ENCODE peak calls at places on chromosomes 6 and 20, in four cellular contexts. N is pancreas, T is mucosa of descending colon, Y is fibroblast of lung. K is an unnamed sample.

GRCh38 chr6:6631526-6632276 is 43.2 kb downstream of the LY86 start:
- DNase-seq in N (no peak), T (no peak), Y (peak), K (peak)

GRCh38 chr6:10720229-10720959 is 2.5 kb upstream of the TMEM14C start:
- DNase-seq in N (peak), T (peak), Y (peak), K (no peak)

GRCh38 chr6:5670381-5670780 is 336.3 kb downstream of the NRN1 start:
- DNase-seq in N (no peak), T (no peak), Y (no peak), K (no peak)

GRCh38 chr6:54493138-54493537 is 184.9 kb downstream of the TINAG start:
- DNase-seq in N (no peak), T (no peak), Y (peak), K (no peak)

GRCh38 chr6:137589067-137589848 is 95.1 kb upstream of the OLIG3 start:
- DNase-seq in N (no peak), T (no peak), Y (peak), K (peak)

GRCh38 chr6:26329763-26330511 is 35.1 kb upstream of the BTN3A2 start:
- DNase-seq in N (no peak), T (peak), Y (peak), K (no peak)

GRCh38 chr6:43231735-43232450 is 2.6 kb upstream of the DNPH1 start:
- DNase-seq in N (no peak), T (no peak), Y (no peak), K (no peak)

GRCh38 chr20:60086936-60087562 is 128.8 kb downstream of the CDH26 start:
- DNase-seq in N (no peak), T (no peak), Y (no peak), K (no peak)

GRCh38 chr20:58570181-58570859 is 55.1 kb upstream of the APCDD1L start:
- DNase-seq in N (peak), T (peak), Y (peak), K (no peak)

GRCh38 chr20:58626076-58626475 is 25.0 kb upstream of the STX16 start:
- DNase-seq in N (no peak), T (no peak), Y (no peak), K (no peak)

GRCh38 chr6:53151676-53152075 is 3.0 kb upstream of the GCM1 start:
- DNase-seq in N (no peak), T (no peak), Y (no peak), K (no peak)

GRCh38 chr20:34536798-34537394 is 20.7 kb downstream of the DYNLRB1 start:
- DNase-seq in N (peak), T (peak), Y (peak), K (no peak)

GRCh38 chr6:135251416-135251815 is 70.3 kb downstream of the MYB start:
- DNase-seq in N (no peak), T (peak), Y (no peak), K (peak)

GRCh38 chr20:59586613-59587012 is 17.7 kb upstream of the PHACTR3 start:
- DNase-seq in N (no peak), T (no peak), Y (no peak), K (no peak)

GRCh38 chr6:137342607-137343186 is 123.5 kb upstream of the IFNGR1 start:
- DNase-seq in N (no peak), T (peak), Y (peak), K (no peak)

GRCh38 chr6:34350937-34351217 is 41.6 kb downstream of the NUDT3 start:
- DNase-seq in N (no peak), T (no peak), Y (no peak), K (no peak)

GRCh38 chr6:27237089-27237723 is 10.3 kb upstream of the PRSS16 start:
- DNase-seq in N (no peak), T (no peak), Y (peak), K (no peak)

GRCh38 chr6:91337967-91338366 is 751.1 kb upstream of the MAP3K7 start:
- DNase-seq in N (no peak), T (no peak), Y (no peak), K (no peak)

GRCh38 chr6:91341473-91341872 is 754.6 kb upstream of the MAP3K7 start:
- DNase-seq in N (no peak), T (no peak), Y (no peak), K (no peak)

DNA sequence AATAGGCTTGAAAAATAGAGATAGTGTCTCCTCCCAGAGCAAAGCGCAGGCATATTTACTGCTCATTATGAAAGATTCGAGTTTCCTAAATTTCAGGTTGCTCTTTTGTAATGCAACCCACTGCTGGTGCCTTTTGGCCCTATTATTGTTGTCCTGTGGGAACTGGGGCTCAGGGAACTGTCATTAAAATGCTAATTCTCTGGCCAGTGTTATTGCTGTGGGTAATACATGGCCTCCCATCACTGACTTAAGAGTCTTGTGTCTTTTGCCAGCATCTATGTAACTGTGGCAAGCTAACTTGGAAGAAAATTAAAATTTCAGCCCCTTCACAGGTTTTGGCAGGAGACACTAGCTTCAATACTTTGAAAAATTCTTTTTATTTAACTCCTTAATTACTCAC is 754.1 kb upstream of the MAP3K7 start:
- DNase-seq in N (no peak), T (no peak), Y (no peak), K (no peak)
- H3K4me3 ChIP-seq in N (no peak), T (no peak), Y (no peak), K (no peak)

DNA sequence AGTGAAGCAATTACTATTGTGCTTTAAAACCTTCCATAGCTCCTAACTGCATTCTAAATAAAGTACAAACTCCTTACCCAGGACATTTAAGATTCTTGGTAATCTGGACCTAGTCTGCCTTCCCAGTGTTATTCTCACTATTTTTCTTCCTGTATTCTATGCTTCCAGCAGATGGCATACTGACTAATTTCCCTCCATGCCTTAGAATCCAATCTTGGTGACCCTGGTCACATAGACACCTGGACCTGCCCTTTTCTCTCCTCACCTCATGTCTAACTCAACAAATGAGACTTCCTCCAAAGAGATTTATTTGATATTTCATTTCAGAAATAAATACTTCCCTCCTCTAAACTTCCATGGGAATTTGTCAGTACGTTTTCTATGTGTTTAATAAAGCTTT is 25.8 kb downstream of the ROS1 start:
- DNase-seq in N (no peak), T (no peak), Y (peak), K (no peak)
- TF ChIP-seq CTCF in N (no peak), T (no peak), Y (peak), K (peak)

GRCh38 chr6:166951670-166952060 is 4.7 kb downstream of the RNASET2 start:
- DNase-seq in N (no peak), T (no peak), Y (no peak), K (no peak)
- H3K4me3 ChIP-seq in N (no peak), T (no peak), Y (no peak), K (no peak)

GRCh38 chr20:45294003-45294368 is 12.7 kb upstream of the RBPJL start:
- DNase-seq in N (no peak), T (no peak), Y (no peak), K (no peak)
- TF ChIP-seq CTCF in N (no peak), T (no peak), Y (no peak), K (no peak)

DNA sequence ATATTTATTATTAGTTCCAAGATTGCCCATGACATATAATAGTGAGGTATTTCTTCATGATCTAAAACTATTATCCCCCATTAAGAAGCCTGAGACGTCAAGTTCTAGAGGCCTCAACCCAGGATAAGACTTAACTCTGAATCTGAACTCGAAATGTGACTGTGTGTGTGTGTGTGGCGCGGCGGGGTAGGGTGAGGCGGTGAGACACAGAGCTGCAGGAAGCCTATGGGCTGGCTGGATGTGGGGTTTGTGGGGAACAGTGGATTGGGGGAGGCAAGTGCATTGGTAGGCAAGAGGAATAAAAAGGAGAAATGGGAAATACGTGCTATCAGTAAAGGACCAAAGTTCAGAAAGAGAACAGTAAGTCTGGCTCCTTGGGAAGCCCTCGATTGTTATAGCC is 66.5 kb upstream of the RNF146 start:
- DNase-seq in N (no peak), T (no peak), Y (no peak), K (no peak)
- H3K4me3 ChIP-seq in N (no peak), T (no peak), Y (no peak), K (no peak)

GRCh38 chr20:33063271-33063670 is 9.6 kb downstream of the BPIFB3 start:
- DNase-seq in N (no peak), T (no peak), Y (no peak), K (no peak)
- TF ChIP-seq CTCF in N (no peak), T (no peak), Y (no peak), K (no peak)

K was measured in LNCaP clone FGC.